ENCODE peak calls at places on chromosomes 2 and 18, in five cellular contexts. H is HEK293T, I is NT2/D1, Z is GM12878, D is H1. G is an unnamed sample.

GRCh38 chr2:237073552-237073951 is 12.1 kb upstream of the COPS8 start:
- DNase-seq in H (no peak), I (no peak), Z (no peak), D (no peak), G (no peak)

GRCh38 chr2:203565076-203565475 is 30.0 kb upstream of the RAPH1 start:
- DNase-seq in H (no peak), I (no peak), Z (no peak), D (no peak), G (no peak)

GRCh38 chr2:133674433-133675331 is 106.4 kb upstream of the NCKAP5 start:
- DNase-seq in H (peak; percentile 22), I (peak; percentile 40), Z (no peak), D (peak; percentile 46), G (peak; percentile 36)

GRCh38 chr2:227033471-227034148 is 130.4 kb downstream of the COL4A4 start:
- DNase-seq in H (peak; percentile 72), I (peak; percentile 48), Z (no peak), D (peak; percentile 86), G (peak; percentile 43)

GRCh38 chr18:8480506-8481328 is 128.5 kb upstream of the RAB12 start:
- DNase-seq in H (peak; percentile 44), I (peak; percentile 42), Z (no peak), D (no peak), G (peak; percentile 38)

GRCh38 chr18:39701839-39702238 is 2136.2 kb upstream of the CELF4 start:
- DNase-seq in H (no peak), I (no peak), Z (no peak), D (no peak), G (peak; percentile 88)

GRCh38 chr2:99488999-99489757 is 639 bp downstream of the REV1 start:
- DNase-seq in H (peak; percentile 56), I (peak; percentile 39), Z (no peak), D (peak; percentile 73), G (peak; percentile 65)

GRCh38 chr2:237205551-237205950 is 119.9 kb downstream of the COPS8 start:
- DNase-seq in H (no peak), I (no peak), Z (no peak), D (no peak), G (no peak)

GRCh38 chr18:70450658-70451253 is 161.9 kb downstream of the SOCS6 start:
- DNase-seq in H (peak; percentile 7), I (no peak), Z (no peak), D (no peak), G (no peak)

GRCh38 chr2:63790913-63791312 is 50.8 kb upstream of the UGP2 start:
- DNase-seq in H (no peak), I (no peak), Z (no peak), D (no peak), G (no peak)

GRCh38 chr2:69589973-69590652 is 53.4 kb downstream of the AAK1 start:
- DNase-seq in H (no peak), I (no peak), Z (no peak), D (no peak), G (no peak)

GRCh38 chr2:177396630-177397460 is 4.3 kb downstream of the AGPS start:
- DNase-seq in H (no peak), I (no peak), Z (no peak), D (no peak), G (peak; percentile 93)

GRCh38 chr2:128701443-128701842 is 382.8 kb upstream of the HS6ST1 start:
- DNase-seq in H (no peak), I (no peak), Z (no peak), D (no peak), G (no peak)

GRCh38 chr18:2368102-2368501 is 203.2 kb downstream of the METTL4 start:
- DNase-seq in H (no peak), I (no peak), Z (no peak), D (no peak), G (no peak)

GRCh38 chr2:69700381-69700780 is 41.6 kb upstream of the ANXA4 start:
- DNase-seq in H (no peak), I (no peak), Z (no peak), D (no peak), G (no peak)

GRCh38 chr2:45904931-45905642 is 253.6 kb downstream of the PRKCE start:
- DNase-seq in H (no peak), I (no peak), Z (no peak), D (no peak), G (no peak)

GRCh38 chr18:44568986-44569385 is 111.7 kb upstream of the SETBP1 start:
- DNase-seq in H (no peak), I (no peak), Z (no peak), D (no peak), G (no peak)

GRCh38 chr2:62817995-62818713 is 112.6 kb downstream of the EHBP1 start:
- DNase-seq in H (no peak), I (no peak), Z (no peak), D (no peak), G (no peak)

GRCh38 chr2:63861220-63861822 is 19.6 kb downstream of the UGP2 start:
- DNase-seq in H (peak; percentile 39), I (no peak), Z (no peak), D (no peak), G (peak; percentile 54)

GRCh38 chr18:24463233-24463775 is 2.9 kb downstream of the HRH4 start:
- DNase-seq in H (no peak), I (no peak), Z (no peak), D (no peak), G (no peak)

GRCh38 chr2:163157891-163158511 is 319.4 kb upstream of the KCNH7 start:
- DNase-seq in H (no peak), I (no peak), Z (no peak), D (no peak), G (no peak)

GRCh38 chr2:200319587-200320337 is 13.3 kb downstream of the SPATS2L start:
- DNase-seq in H (no peak), I (no peak), Z (no peak), D (no peak), G (peak; percentile 92)

GRCh38 chr2:225355788-225356187 is 43.7 kb upstream of the NYAP2 start:
- DNase-seq in H (no peak), I (no peak), Z (no peak), D (no peak), G (no peak)

GRCh38 chr2:14530506-14530905 is 102.0 kb upstream of the LRATD1 start:
- DNase-seq in H (no peak), I (no peak), Z (no peak), D (no peak), G (no peak)

GRCh38 chr2:108316194-108316880 is 27.6 kb downstream of the SULT1C2 start:
- DNase-seq in H (no peak), I (peak; percentile 15), Z (no peak), D (peak; percentile 65), G (no peak)

GRCh38 chr2:35410431-35411061 is 945.0 kb upstream of the CRIM1 start:
- DNase-seq in H (peak; percentile 44), I (peak; percentile 47), Z (peak; percentile 1), D (peak; percentile 73), G (peak; percentile 33)

GRCh38 chr2:170822292-170822884 is 5.7 kb downstream of the GAD1 start:
- DNase-seq in H (no peak), I (no peak), Z (no peak), D (peak; percentile 82), G (no peak)

GRCh38 chr2:97718051-97718882 is 4.9 kb downstream of the ZAP70 start:
- DNase-seq in H (no peak), I (no peak), Z (no peak), D (no peak), G (no peak)

GRCh38 chr2:120496759-120497158 is 150.8 kb downstream of the INHBB start:
- DNase-seq in H (no peak), I (no peak), Z (no peak), D (no peak), G (no peak)

GRCh38 chr2:100646039-100646438 is 83.2 kb downstream of the PDCL3 start:
- DNase-seq in H (no peak), I (no peak), Z (no peak), D (no peak), G (no peak)

GRCh38 chr2:72883356-72883962 is 3.7 kb upstream of the SPR start:
- DNase-seq in H (peak; percentile 54), I (no peak), Z (no peak), D (peak; percentile 82), G (peak; percentile 47)

GRCh38 chr2:215750763-215751162 is 262.6 kb downstream of the MREG start:
- DNase-seq in H (no peak), I (no peak), Z (no peak), D (no peak), G (no peak)
- TF ChIP-seq SUZ12 in H (no peak), I (no peak), Z (no peak), D (no peak), G (no peak)

GRCh38 chr18:6745504-6746031 is 16.1 kb downstream of the ARHGAP28 start:
- DNase-seq in H (no peak), I (no peak), Z (no peak), D (no peak), G (no peak)
- TF ChIP-seq SUZ12 in H (no peak), I (no peak), Z (no peak), D (no peak), G (no peak)

GRCh38 chr2:196988599-196988998 is 62.1 kb upstream of the PGAP1 start:
- DNase-seq in H (no peak), I (no peak), Z (no peak), D (no peak), G (no peak)
- TF ChIP-seq SUZ12 in H (no peak), I (no peak), Z (no peak), D (no peak), G (no peak)

GRCh38 chr18:49745051-49746014 is 68.0 kb downstream of the ACAA2 start:
- DNase-seq in H (no peak), I (no peak), Z (no peak), D (no peak), G (no peak)
- TF ChIP-seq SUZ12 in H (no peak), I (no peak), Z (no peak), D (no peak), G (no peak)

GRCh38 chr2:218024336-218024735 is 21.5 kb upstream of the TNS1 start:
- DNase-seq in H (no peak), I (no peak), Z (no peak), D (peak; percentile 20), G (no peak)
- TF ChIP-seq SUZ12 in H (no peak), I (no peak), Z (no peak), D (no peak), G (no peak)

GRCh38 chr2:13020469-13020868 is 303.7 kb downstream of the TRIB2 start:
- DNase-seq in H (no peak), I (no peak), Z (no peak), D (no peak), G (no peak)

GRCh38 chr2:13018490-13018889 is 301.8 kb downstream of the TRIB2 start:
- DNase-seq in H (no peak), I (no peak), Z (no peak), D (no peak), G (no peak)

GRCh38 chr2:13015941-13016340 is 299.2 kb downstream of the TRIB2 start:
- DNase-seq in H (no peak), I (peak; percentile 27), Z (no peak), D (no peak), G (no peak)

GRCh38 chr2:13010283-13010682 is 293.5 kb downstream of the TRIB2 start:
- DNase-seq in H (no peak), I (no peak), Z (no peak), D (no peak), G (no peak)

GRCh38 chr2:13014783-13015182 is 298.0 kb downstream of the TRIB2 start:
- DNase-seq in H (no peak), I (no peak), Z (no peak), D (no peak), G (no peak)
- TF ChIP-seq SUZ12 in H (no peak), I (no peak), Z (no peak), D (no peak), G (no peak)

G was measured in HepG2.